ENCODE peak calls at places on chromosomes 1 and 21, in seven cellular contexts. One of them, this sample, is unnamed.
A peak's percentile ranks its signal among the peaks of the same experiment; 100 is the strongest.

GRCh38 chr1:166026143-166026542 is 140.7 kb downstream of the FAM78B start:
- DNase-seq in aorta: no peak
- DNase-seq in lung microvascular endothelial cell: no peak
- DNase-seq in HTR-8/SVneo: no peak
- DNase-seq in small intestine: peak; percentile 33
- DNase-seq in DMS 273 treated with DMSO at 0.1 percent for 48 hours: no peak
- DNase-seq in mucosa of descending colon: no peak
- DNase-seq in this sample: no peak

GRCh38 chr1:27517305-27517704 is 27.3 kb upstream of the WASF2 start:
- DNase-seq in small intestine: peak; percentile 80
- DNase-seq in aorta: no peak
- DNase-seq in mucosa of descending colon: peak; percentile 61
- DNase-seq in DMS 273 treated with DMSO at 0.1 percent for 48 hours: no peak
- DNase-seq in HTR-8/SVneo: no peak
- DNase-seq in lung microvascular endothelial cell: no peak
- DNase-seq in this sample: no peak

GRCh38 chr1:15418811-15419515 is 9.3 kb downstream of the EFHD2 start:
- DNase-seq in HTR-8/SVneo: no peak
- DNase-seq in lung microvascular endothelial cell: peak; percentile 43
- DNase-seq in DMS 273 treated with DMSO at 0.1 percent for 48 hours: no peak
- DNase-seq in small intestine: peak; percentile 88
- DNase-seq in aorta: no peak
- DNase-seq in mucosa of descending colon: peak; percentile 53
- DNase-seq in this sample: peak; percentile 59

GRCh38 chr1:204713541-204713940 is 28.0 kb upstream of the LRRN2 start:
- DNase-seq in HTR-8/SVneo: no peak
- DNase-seq in mucosa of descending colon: no peak
- DNase-seq in aorta: no peak
- DNase-seq in lung microvascular endothelial cell: no peak
- DNase-seq in small intestine: no peak
- DNase-seq in DMS 273 treated with DMSO at 0.1 percent for 48 hours: no peak
- DNase-seq in this sample: no peak

GRCh38 chr1:183227963-183228649 is 42.0 kb downstream of the LAMC2 start:
- DNase-seq in DMS 273 treated with DMSO at 0.1 percent for 48 hours: peak; percentile 8
- DNase-seq in HTR-8/SVneo: peak; percentile 57
- DNase-seq in mucosa of descending colon: peak; percentile 70
- DNase-seq in small intestine: peak; percentile 32
- DNase-seq in aorta: no peak
- DNase-seq in lung microvascular endothelial cell: peak; percentile 63
- DNase-seq in this sample: peak; percentile 59

GRCh38 chr1:80155371-80155770 is 1148.8 kb upstream of the ADGRL4 start:
- DNase-seq in mucosa of descending colon: no peak
- DNase-seq in aorta: no peak
- DNase-seq in HTR-8/SVneo: no peak
- DNase-seq in small intestine: no peak
- DNase-seq in lung microvascular endothelial cell: no peak
- DNase-seq in DMS 273 treated with DMSO at 0.1 percent for 48 hours: no peak
- DNase-seq in this sample: no peak

GRCh38 chr1:36653850-36654249 is 171.1 kb upstream of the CSF3R start:
- DNase-seq in mucosa of descending colon: no peak
- DNase-seq in small intestine: no peak
- DNase-seq in lung microvascular endothelial cell: no peak
- DNase-seq in HTR-8/SVneo: no peak
- DNase-seq in aorta: no peak
- DNase-seq in DMS 273 treated with DMSO at 0.1 percent for 48 hours: no peak
- DNase-seq in this sample: peak; percentile 22

GRCh38 chr1:164876717-164877116 is 317.7 kb downstream of the PBX1 start:
- DNase-seq in lung microvascular endothelial cell: no peak
- DNase-seq in small intestine: no peak
- DNase-seq in mucosa of descending colon: no peak
- DNase-seq in aorta: no peak
- DNase-seq in HTR-8/SVneo: no peak
- DNase-seq in DMS 273 treated with DMSO at 0.1 percent for 48 hours: no peak
- DNase-seq in this sample: no peak

GRCh38 chr1:43253173-43253572 is 16.6 kb upstream of the TMEM125 start:
- DNase-seq in mucosa of descending colon: no peak
- DNase-seq in small intestine: no peak
- DNase-seq in DMS 273 treated with DMSO at 0.1 percent for 48 hours: no peak
- DNase-seq in aorta: no peak
- DNase-seq in lung microvascular endothelial cell: no peak
- DNase-seq in HTR-8/SVneo: no peak
- DNase-seq in this sample: no peak

GRCh38 chr1:244395965-244396364 is 55.7 kb downstream of the ADSS2 start:
- DNase-seq in small intestine: peak; percentile 47
- DNase-seq in lung microvascular endothelial cell: no peak
- DNase-seq in DMS 273 treated with DMSO at 0.1 percent for 48 hours: no peak
- DNase-seq in mucosa of descending colon: no peak
- DNase-seq in aorta: no peak
- DNase-seq in HTR-8/SVneo: no peak
- DNase-seq in this sample: no peak

GRCh38 chr21:29074007-29074376 is 544 bp upstream of the CCT8 start:
- DNase-seq in HTR-8/SVneo: no peak
- DNase-seq in DMS 273 treated with DMSO at 0.1 percent for 48 hours: no peak
- DNase-seq in mucosa of descending colon: no peak
- DNase-seq in aorta: no peak
- DNase-seq in small intestine: no peak
- DNase-seq in lung microvascular endothelial cell: no peak
- DNase-seq in this sample: no peak

GRCh38 chr1:237671262-237671661 is 219.5 kb downstream of the ZP4 start:
- DNase-seq in small intestine: no peak
- DNase-seq in HTR-8/SVneo: no peak
- DNase-seq in aorta: no peak
- DNase-seq in mucosa of descending colon: no peak
- DNase-seq in lung microvascular endothelial cell: no peak
- DNase-seq in DMS 273 treated with DMSO at 0.1 percent for 48 hours: no peak
- DNase-seq in this sample: no peak

GRCh38 chr1:154573168-154573510 is 5.6 kb downstream of the CHRNB2 start:
- DNase-seq in lung microvascular endothelial cell: no peak
- DNase-seq in small intestine: no peak
- DNase-seq in mucosa of descending colon: no peak
- DNase-seq in aorta: no peak
- DNase-seq in DMS 273 treated with DMSO at 0.1 percent for 48 hours: no peak
- DNase-seq in HTR-8/SVneo: no peak
- DNase-seq in this sample: no peak

GRCh38 chr21:44407493-44407892 is 47.8 kb upstream of the LRRC3 start:
- DNase-seq in DMS 273 treated with DMSO at 0.1 percent for 48 hours: no peak
- DNase-seq in lung microvascular endothelial cell: no peak
- DNase-seq in mucosa of descending colon: no peak
- DNase-seq in HTR-8/SVneo: no peak
- DNase-seq in small intestine: no peak
- DNase-seq in aorta: no peak
- DNase-seq in this sample: no peak

GRCh38 chr1:17189632-17190525 is 15.0 kb upstream of the PADI1 start:
- DNase-seq in DMS 273 treated with DMSO at 0.1 percent for 48 hours: no peak
- DNase-seq in mucosa of descending colon: no peak
- DNase-seq in HTR-8/SVneo: peak; percentile 84
- DNase-seq in small intestine: no peak
- DNase-seq in lung microvascular endothelial cell: peak; percentile 70
- DNase-seq in aorta: no peak
- DNase-seq in this sample: no peak

GRCh38 chr1:155012052-155012546 is 9.5 kb downstream of the ZBTB7B start:
- DNase-seq in DMS 273 treated with DMSO at 0.1 percent for 48 hours: peak; percentile 83
- DNase-seq in aorta: peak; percentile 81
- DNase-seq in mucosa of descending colon: peak; percentile 84
- DNase-seq in small intestine: peak; percentile 91
- DNase-seq in lung microvascular endothelial cell: peak; percentile 29
- DNase-seq in HTR-8/SVneo: no peak
- DNase-seq in this sample: peak; percentile 70

GRCh38 chr1:54980528-54981241 is at the start of gene TMEM61:
- DNase-seq in lung microvascular endothelial cell: no peak
- DNase-seq in HTR-8/SVneo: no peak
- DNase-seq in DMS 273 treated with DMSO at 0.1 percent for 48 hours: no peak
- DNase-seq in small intestine: peak; percentile 65
- DNase-seq in mucosa of descending colon: peak; percentile 60
- DNase-seq in aorta: no peak
- DNase-seq in this sample: no peak

GRCh38 chr1:188652678-188653077 is 1823.9 kb downstream of the PLA2G4A start:
- DNase-seq in small intestine: no peak
- DNase-seq in mucosa of descending colon: no peak
- DNase-seq in HTR-8/SVneo: peak; percentile 4
- DNase-seq in DMS 273 treated with DMSO at 0.1 percent for 48 hours: no peak
- DNase-seq in lung microvascular endothelial cell: peak; percentile 90
- DNase-seq in aorta: no peak
- DNase-seq in this sample: no peak

GRCh38 chr1:60759257-60759656 is 323.1 kb upstream of the NFIA start:
- DNase-seq in DMS 273 treated with DMSO at 0.1 percent for 48 hours: no peak
- DNase-seq in HTR-8/SVneo: no peak
- DNase-seq in aorta: peak; percentile 53
- DNase-seq in mucosa of descending colon: no peak
- DNase-seq in lung microvascular endothelial cell: no peak
- DNase-seq in small intestine: no peak
- DNase-seq in this sample: no peak

GRCh38 chr1:6270432-6270831 is 9.5 kb upstream of the GPR153 start:
- DNase-seq in HTR-8/SVneo: no peak
- DNase-seq in lung microvascular endothelial cell: no peak
- DNase-seq in small intestine: peak; percentile 52
- DNase-seq in aorta: no peak
- DNase-seq in mucosa of descending colon: peak; percentile 70
- DNase-seq in DMS 273 treated with DMSO at 0.1 percent for 48 hours: no peak
- DNase-seq in this sample: no peak

GRCh38 chr1:179142889-179143299 is 61.0 kb downstream of the TOR3A start:
- DNase-seq in HTR-8/SVneo: peak; percentile 84
- DNase-seq in DMS 273 treated with DMSO at 0.1 percent for 48 hours: no peak
- DNase-seq in lung microvascular endothelial cell: peak; percentile 97
- DNase-seq in mucosa of descending colon: no peak
- DNase-seq in small intestine: no peak
- DNase-seq in aorta: no peak
- DNase-seq in this sample: peak; percentile 47

GRCh38 chr1:83854456-83854855 is 144.5 kb downstream of the TTLL7 start:
- DNase-seq in lung microvascular endothelial cell: no peak
- DNase-seq in mucosa of descending colon: no peak
- DNase-seq in small intestine: peak; percentile 29
- DNase-seq in DMS 273 treated with DMSO at 0.1 percent for 48 hours: no peak
- DNase-seq in aorta: no peak
- DNase-seq in HTR-8/SVneo: no peak
- DNase-seq in this sample: no peak

GRCh38 chr1:154324669-154325582 is at the start of gene ATP8B2:
- DNase-seq in lung microvascular endothelial cell: peak; percentile 75
- DNase-seq in HTR-8/SVneo: peak; percentile 81
- DNase-seq in aorta: peak; percentile 84
- DNase-seq in small intestine: peak; percentile 69
- DNase-seq in mucosa of descending colon: peak; percentile 71
- DNase-seq in DMS 273 treated with DMSO at 0.1 percent for 48 hours: peak; percentile 33
- DNase-seq in this sample: peak; percentile 87

This sample was measured in cerebellar cortex.